ENCODE peak calls at places on chromosomes 6 and 20, in six cellular contexts. B is A549, I is adrenal gland, A is heart left ventricle, C is uterus, E is transverse colon. O is an unnamed sample.

GRCh38 chr20:37236462-37236861 is 25.2 kb downstream of the GHRH start:
- DNase-seq in A (peak), E (no peak), B (no peak), I (no peak), C (no peak), O (no peak)

GRCh38 chr6:111068116-111068897 is 19.0 kb upstream of the SLC16A10 start:
- DNase-seq in B (no peak), A (no peak), C (no peak), E (no peak), I (no peak), O (no peak)

GRCh38 chr6:52640916-52641315 is 30.0 kb upstream of the TMEM14A start:
- DNase-seq in B (no peak), A (no peak), I (no peak), C (no peak), E (no peak), O (no peak)

GRCh38 chr6:108565893-108566292 is 5.2 kb downstream of the FOXO3 start:
- DNase-seq in C (peak), B (no peak), A (peak), I (peak), E (peak), O (no peak)

GRCh38 chr20:24912397-24913075 is 36.5 kb upstream of the CST7 start:
- DNase-seq in B (no peak), C (no peak), I (no peak), E (no peak), A (no peak), O (no peak)

GRCh38 chr6:149450679-149451360 is 34.0 kb downstream of the ZC3H12D start:
- DNase-seq in C (peak), E (peak), I (peak), A (peak), B (no peak), O (no peak)

GRCh38 chr6:102075539-102075938 is 682.0 kb downstream of the GRIK2 start:
- DNase-seq in I (no peak), A (no peak), B (no peak), C (no peak), E (no peak), O (no peak)

GRCh38 chr6:52361347-52361944 is 505 bp upstream of the PAQR8 start:
- DNase-seq in C (peak), I (peak), A (peak), E (peak), B (no peak), O (peak)

GRCh38 chr6:127366281-127367022 is 23.0 kb upstream of the ECHDC1 start:
- DNase-seq in I (peak), E (no peak), A (no peak), C (no peak), B (peak), O (peak)

GRCh38 chr6:73131706-73132105 is 93.6 kb downstream of the KHDC1L start:
- DNase-seq in C (no peak), A (no peak), B (no peak), E (no peak), I (no peak), O (peak)

GRCh38 chr20:15138548-15139126 is 801.2 kb upstream of the FLRT3 start:
- DNase-seq in E (no peak), A (no peak), C (no peak), I (no peak), B (no peak), O (no peak)

GRCh38 chr6:107794771-107795170 is 29.3 kb downstream of the SCML4 start:
- DNase-seq in I (no peak), B (no peak), A (no peak), E (no peak), C (no peak), O (no peak)

GRCh38 chr20:19308151-19308550 is 95.7 kb downstream of the SLC24A3 start:
- DNase-seq in C (no peak), A (no peak), B (no peak), E (no peak), I (no peak), O (no peak)

GRCh38 chr6:56682580-56682979 is 39.9 kb upstream of the DST start:
- DNase-seq in C (no peak), I (no peak), A (no peak), B (no peak), E (no peak), O (no peak)

GRCh38 chr6:163132050-163132750 is 282.3 kb upstream of the QKI start:
- DNase-seq in A (no peak), I (no peak), B (no peak), C (no peak), E (no peak), O (no peak)

GRCh38 chr20:53524589-53525311 is 68.9 kb downstream of the ZNF217 start:
- DNase-seq in E (no peak), I (no peak), C (no peak), B (no peak), A (no peak), O (no peak)

GRCh38 chr6:57421503-57421902 is 104.1 kb downstream of the PRIM2 start:
- DNase-seq in B (no peak), I (no peak), E (no peak), A (no peak), C (no peak), O (no peak)

GRCh38 chr6:9007062-9007461 is 571.7 kb upstream of the SLC35B3 start:
- DNase-seq in E (no peak), I (no peak), A (no peak), B (no peak), C (no peak), O (no peak)

GRCh38 chr6:5054427-5054873 is 30.7 kb upstream of the PPP1R3G start:
- DNase-seq in E (no peak), A (no peak), C (no peak), B (no peak), I (no peak), O (no peak)

GRCh38 chr6:63352587-63353281 is 33.0 kb upstream of the LGSN start:
- DNase-seq in B (no peak), E (peak), A (peak), C (no peak), I (peak), O (no peak)

DNA sequence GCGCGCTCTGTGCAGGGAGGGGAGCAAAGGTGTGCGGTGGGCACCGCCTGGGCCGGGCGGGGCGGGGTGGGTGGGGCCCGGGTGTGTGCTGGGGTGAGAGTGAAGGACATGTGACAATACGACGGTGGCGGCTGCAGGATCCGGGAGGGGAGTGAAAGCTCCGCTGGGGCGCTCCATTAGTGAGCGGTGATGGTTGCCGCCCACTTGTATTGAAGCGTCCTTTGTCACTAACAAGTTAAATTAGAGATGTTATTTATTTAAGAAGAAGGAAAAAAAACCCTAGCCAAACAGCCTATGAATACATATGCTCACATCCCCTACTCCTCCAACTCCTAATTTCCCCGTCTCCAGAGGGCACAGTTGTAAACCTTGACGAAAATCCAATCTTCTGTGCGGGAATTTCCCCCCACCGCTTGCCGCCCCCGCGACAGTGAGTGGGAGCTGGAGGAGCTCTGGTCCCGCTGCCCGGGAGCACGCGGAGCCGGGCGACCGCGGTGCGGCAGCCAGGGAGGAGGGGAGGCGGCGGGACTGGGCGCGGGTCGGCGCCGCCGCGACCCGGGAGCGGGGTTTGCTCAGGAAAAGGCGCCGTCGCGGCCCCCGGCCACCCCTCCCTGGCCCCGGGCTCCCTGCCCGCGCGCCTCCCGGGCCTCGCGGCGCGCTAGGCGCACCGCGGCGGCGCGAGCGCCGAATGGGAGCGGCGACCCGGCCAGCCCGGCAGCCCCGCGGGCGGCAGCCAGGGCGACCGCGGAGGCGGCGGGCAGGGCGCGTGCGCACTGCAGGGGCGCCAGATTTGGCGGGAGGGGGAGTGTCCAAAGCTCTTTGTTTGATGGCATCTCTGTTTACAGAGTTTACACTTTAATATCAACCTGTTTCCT is at the start of gene MYB:
- DNase-seq in B (peak), A (peak), I (peak), E (peak), C (peak), O (peak)
- TF ChIP-seq POLR2A in B (no peak), A (no peak), I (no peak), E (peak), C (no peak), O (peak)

GRCh38 chr6:30914854-30915590 is 984 bp downstream of the VARS2 start:
- DNase-seq in E (no peak), C (no peak), I (peak), B (no peak), A (no peak), O (no peak)
- TF ChIP-seq POLR2A in E (no peak), C (no peak), I (no peak), B (no peak), A (no peak), O (no peak)

GRCh38 chr6:27812078-27812804 is 100.0 kb downstream of the OR2B2 start:
- DNase-seq in E (no peak), I (no peak), C (no peak), B (no peak), A (no peak), O (no peak)
- TF ChIP-seq POLR2A in E (no peak), I (no peak), C (no peak), B (no peak), A (no peak), O (no peak)

DNA sequence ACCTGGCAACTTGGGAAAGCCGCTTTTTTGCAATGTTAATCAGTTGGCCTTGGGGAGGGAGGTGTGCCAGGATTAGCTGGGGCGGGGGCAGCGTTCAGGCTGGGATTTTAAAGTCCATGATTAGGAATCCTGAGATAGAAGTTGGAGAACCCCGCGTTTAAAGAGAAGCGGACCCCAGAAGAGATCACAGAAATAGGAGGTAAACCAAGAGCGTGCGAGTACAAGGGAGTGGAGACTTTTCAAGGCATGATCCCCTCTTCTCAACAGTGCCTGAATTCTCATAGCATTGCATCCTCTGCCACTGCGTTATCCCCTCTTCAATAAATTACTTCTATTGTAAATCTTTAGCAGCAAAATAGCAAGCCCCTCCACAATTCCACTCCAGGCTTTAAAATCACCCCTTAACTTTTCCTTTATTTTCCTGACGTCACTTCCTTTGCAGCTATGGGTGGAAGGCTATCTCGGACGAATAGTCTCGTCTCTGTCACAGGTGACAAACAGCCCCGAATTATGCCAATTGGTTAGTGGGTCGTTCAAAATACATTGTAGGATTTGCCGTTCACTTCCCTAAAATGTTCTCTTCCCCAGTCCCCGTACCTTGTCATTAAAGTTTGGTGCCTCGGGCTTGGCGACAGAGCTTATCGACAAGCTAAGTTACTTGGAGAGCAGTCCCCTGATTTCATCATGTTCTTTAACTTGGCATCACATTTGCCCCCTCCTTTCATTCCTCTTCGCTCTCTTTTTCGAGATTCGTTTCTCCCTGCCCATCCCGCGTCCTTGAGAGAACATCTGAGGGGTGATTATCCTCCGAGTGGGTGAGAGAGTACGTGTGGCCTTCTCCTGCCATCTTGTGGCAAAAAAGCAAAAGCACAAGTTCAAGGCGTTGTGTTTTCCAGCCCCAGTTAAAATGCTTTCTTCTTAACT is 17.1 kb downstream of the OR2B2 start:
- DNase-seq in I (peak), A (peak), B (peak), E (peak), C (peak), O (no peak)
- TF ChIP-seq POLR2A in I (no peak), A (no peak), B (no peak), E (peak), C (no peak), O (no peak)

GRCh38 chr6:36052092-36052491 is 24.5 kb downstream of the MAPK14 start:
- DNase-seq in I (no peak), C (no peak), A (no peak), E (no peak), B (no peak), O (no peak)

GRCh38 chr6:36053878-36054277 is 26.3 kb downstream of the MAPK14 start:
- DNase-seq in C (no peak), A (no peak), E (no peak), B (no peak), I (no peak), O (no peak)

GRCh38 chr6:36050305-36050704 is 22.7 kb downstream of the MAPK14 start:
- DNase-seq in A (no peak), I (no peak), B (no peak), C (no peak), E (peak), O (no peak)

GRCh38 chr6:36049582-36049981 is 22.0 kb downstream of the MAPK14 start:
- DNase-seq in I (no peak), E (no peak), A (no peak), C (no peak), B (no peak), O (no peak)

DNA sequence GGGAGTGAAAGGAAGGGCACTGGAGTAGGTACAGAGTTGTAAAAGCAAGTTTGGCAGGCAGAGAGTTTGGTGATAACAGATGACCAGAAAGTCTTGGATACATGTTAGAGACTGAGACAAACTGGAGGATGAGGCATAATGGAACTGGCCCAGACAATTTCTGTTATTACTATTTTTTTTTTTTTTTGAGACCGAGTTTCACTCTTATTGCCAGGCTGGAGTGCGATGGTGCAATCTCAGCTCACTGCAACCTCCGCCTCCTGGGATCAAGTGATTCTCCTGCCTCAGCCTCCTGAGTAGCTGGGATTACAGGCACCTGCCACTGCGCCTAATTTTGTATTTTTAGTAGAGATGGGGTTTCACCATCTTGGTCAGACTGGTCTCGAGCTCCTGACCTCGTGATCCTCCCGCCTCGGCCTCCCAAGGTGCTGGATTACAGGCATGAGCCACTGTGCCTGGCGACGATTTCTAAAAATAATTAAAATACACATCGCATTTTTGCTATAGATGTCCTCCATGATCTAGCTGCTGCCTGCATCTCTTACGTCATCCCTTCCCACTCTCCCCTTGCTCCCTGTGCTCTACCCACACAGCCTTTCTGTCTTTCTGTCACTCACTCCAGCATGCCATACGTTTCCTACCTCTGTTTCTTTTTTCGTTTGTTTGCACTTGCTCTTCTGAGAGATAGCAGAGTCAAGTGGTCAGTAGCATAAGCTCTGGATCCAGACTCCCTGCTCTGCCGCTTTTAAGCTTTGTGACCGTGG is 23.5 kb downstream of the MAPK14 start:
- DNase-seq in A (no peak), C (peak), I (no peak), B (no peak), E (no peak), O (no peak)
- TF ChIP-seq POLR2A in A (no peak), C (no peak), I (no peak), B (no peak), E (no peak), O (no peak)

GRCh38 chr6:155244434-155244833 is 19.4 kb upstream of the CLDN20 start:
- DNase-seq in A (no peak), C (no peak), B (no peak), E (no peak), I (no peak), O (no peak)

GRCh38 chr6:155241966-155242365 is 21.8 kb upstream of the CLDN20 start:
- DNase-seq in I (no peak), B (no peak), C (no peak), E (no peak), A (no peak), O (no peak)

GRCh38 chr6:155237613-155238012 is 26.2 kb upstream of the CLDN20 start:
- DNase-seq in B (no peak), E (no peak), A (no peak), I (no peak), C (no peak), O (no peak)

GRCh38 chr6:155245193-155245592 is 18.6 kb upstream of the CLDN20 start:
- DNase-seq in I (no peak), B (no peak), E (no peak), A (no peak), C (no peak), O (no peak)

GRCh38 chr6:155240905-155241600 is 22.8 kb upstream of the CLDN20 start:
- DNase-seq in A (no peak), C (no peak), B (no peak), E (no peak), I (no peak), O (no peak)
- TF ChIP-seq POLR2A in A (no peak), C (no peak), B (no peak), E (no peak), I (no peak), O (no peak)

GRCh38 chr6:14108571-14109410 is 8.8 kb upstream of the CD83 start:
- DNase-seq in E (peak), A (peak), I (no peak), C (no peak), B (no peak), O (no peak)
- TF ChIP-seq POLR2A in E (no peak), A (no peak), I (no peak), C (no peak), B (no peak), O (no peak)

GRCh38 chr20:33404281-33404680 is 3.0 kb upstream of the CDK5RAP1 start:
- DNase-seq in E (no peak), B (no peak), I (no peak), C (no peak), A (no peak), O (no peak)

GRCh38 chr20:33401922-33402369 is 627 bp upstream of the CDK5RAP1 start:
- DNase-seq in A (no peak), E (no peak), B (no peak), I (peak), C (no peak), O (no peak)

GRCh38 chr20:33399924-33400323 is 1.4 kb downstream of the CDK5RAP1 start:
- DNase-seq in C (no peak), B (no peak), E (no peak), I (no peak), A (no peak), O (no peak)

GRCh38 chr20:33407251-33407650 is 5.9 kb upstream of the CDK5RAP1 start:
- DNase-seq in E (no peak), B (no peak), A (no peak), I (no peak), C (no peak), O (no peak)

GRCh38 chr20:33401042-33401921 is at the start of gene CDK5RAP1:
- DNase-seq in E (peak), A (peak), I (peak), B (peak), C (peak), O (peak)
- TF ChIP-seq POLR2A in E (no peak), A (peak), I (no peak), B (peak), C (no peak), O (peak)

GRCh38 chr6:35024601-35025054 is 116.5 kb downstream of the TCP11 start:
- DNase-seq in E (peak), A (peak), I (peak), C (no peak), B (peak), O (peak)
- TF ChIP-seq POLR2A in E (no peak), A (no peak), I (no peak), C (no peak), B (no peak), O (no peak)

O was measured in H54.